ENCODE peak calls at places on chromosomes 5 and 9, in seven cellular contexts. O is colonic mucosa, J is coronary artery, V is thyroid gland, U is fibroblast of mammary gland, D is heart right ventricle, Q is fibroblast of pulmonary artery. S is an unnamed sample.

GRCh38 chr9:7094052-7094451 is 336.3 kb downstream of the KDM4C start:
- DNase-seq in O (no peak), J (no peak), V (no peak), U (peak; percentile 31), D (no peak), Q (peak; percentile 35), S (no peak)

GRCh38 chr5:38803246-38803645 is 42.6 kb upstream of the OSMR start:
- DNase-seq in O (no peak), J (no peak), V (no peak), U (no peak), D (no peak), Q (no peak), S (no peak)

GRCh38 chr5:36740259-36740898 is 134.0 kb downstream of the SLC1A3 start:
- DNase-seq in O (no peak), J (no peak), V (no peak), U (no peak), D (no peak), Q (peak; percentile 90), S (no peak)

GRCh38 chr9:128114326-128115186 is 13.0 kb downstream of the PTGES2 start:
- DNase-seq in O (no peak), J (no peak), V (peak; percentile 1), U (no peak), D (no peak), Q (no peak), S (no peak)

GRCh38 chr5:107570805-107571531 is 99.8 kb downstream of the EFNA5 start:
- DNase-seq in O (peak; percentile 61), J (no peak), V (no peak), U (no peak), D (no peak), Q (peak; percentile 30), S (no peak)

GRCh38 chr9:5269249-5269715 is 35.2 kb downstream of the RLN2 start:
- DNase-seq in O (no peak), J (no peak), V (no peak), U (no peak), D (no peak), Q (peak; percentile 83), S (peak; percentile 59)

GRCh38 chr5:39197556-39197955 is 21.8 kb downstream of the FYB1 start:
- DNase-seq in O (no peak), J (no peak), V (no peak), U (no peak), D (no peak), Q (no peak), S (no peak)

GRCh38 chr9:105026451-105026850 is 98.5 kb upstream of the ABCA1 start:
- DNase-seq in O (no peak), J (no peak), V (no peak), U (peak; percentile 41), D (no peak), Q (peak; percentile 53), S (peak; percentile 23)

GRCh38 chr9:30507166-30507565 is 1877.3 kb upstream of the ACO1 start:
- DNase-seq in O (no peak), J (no peak), V (no peak), U (no peak), D (no peak), Q (no peak), S (no peak)

GRCh38 chr5:75550597-75550996 is 38.9 kb downstream of the POLK start:
- DNase-seq in O (no peak), J (no peak), V (no peak), U (no peak), D (no peak), Q (no peak), S (no peak)

GRCh38 chr9:32644698-32645097 is 9.2 kb upstream of the TAF1L start:
- DNase-seq in O (no peak), J (no peak), V (peak; percentile 5), U (peak; percentile 88), D (no peak), Q (peak; percentile 98), S (peak; percentile 96)

GRCh38 chr5:54673523-54674225 is 156.1 kb downstream of the SNX18 start:
- DNase-seq in O (peak; percentile 29), J (no peak), V (no peak), U (no peak), D (peak; percentile 41), Q (peak; percentile 81), S (no peak)

GRCh38 chr5:56006600-56006999 is 11.8 kb upstream of the IL6ST start:
- DNase-seq in O (no peak), J (no peak), V (no peak), U (no peak), D (no peak), Q (no peak), S (no peak)

GRCh38 chr5:16619136-16619535 is 2.3 kb upstream of the RETREG1 start:
- DNase-seq in O (no peak), J (no peak), V (no peak), U (no peak), D (no peak), Q (no peak), S (peak; percentile 29)

GRCh38 chr9:35604578-35605335 is at the start of gene TESK1:
- DNase-seq in O (peak; percentile 83), J (peak; percentile 86), V (peak; percentile 86), U (peak; percentile 36), D (peak; percentile 66), Q (peak; percentile 52), S (no peak)

GRCh38 chr9:35606138-35606504 is 1.1 kb downstream of the TESK1 start:
- DNase-seq in O (no peak), J (peak; percentile 72), V (no peak), U (no peak), D (no peak), Q (no peak), S (no peak)

GRCh38 chr9:35605336-35606137 is 475 bp downstream of the TESK1 start:
- DNase-seq in O (peak; percentile 45), J (peak; percentile 84), V (peak; percentile 32), U (no peak), D (no peak), Q (peak; percentile 8), S (no peak)

GRCh38 chr9:35608221-35608620 is 3.2 kb downstream of the TESK1 start:
- DNase-seq in O (no peak), J (peak; percentile 53), V (no peak), U (no peak), D (no peak), Q (no peak), S (no peak)

GRCh38 chr9:35606726-35607125 is 1.7 kb downstream of the TESK1 start:
- DNase-seq in O (no peak), J (peak; percentile 55), V (no peak), U (no peak), D (no peak), Q (no peak), S (no peak)
- H3K4me3 ChIP-seq in O (no peak overlapping the region), J (peak overlapping the region; percentile 91), V (no peak overlapping the region), U (no peak overlapping the region), D (no peak overlapping the region), Q (no peak overlapping the region), S (no peak overlapping the region)

DNA sequence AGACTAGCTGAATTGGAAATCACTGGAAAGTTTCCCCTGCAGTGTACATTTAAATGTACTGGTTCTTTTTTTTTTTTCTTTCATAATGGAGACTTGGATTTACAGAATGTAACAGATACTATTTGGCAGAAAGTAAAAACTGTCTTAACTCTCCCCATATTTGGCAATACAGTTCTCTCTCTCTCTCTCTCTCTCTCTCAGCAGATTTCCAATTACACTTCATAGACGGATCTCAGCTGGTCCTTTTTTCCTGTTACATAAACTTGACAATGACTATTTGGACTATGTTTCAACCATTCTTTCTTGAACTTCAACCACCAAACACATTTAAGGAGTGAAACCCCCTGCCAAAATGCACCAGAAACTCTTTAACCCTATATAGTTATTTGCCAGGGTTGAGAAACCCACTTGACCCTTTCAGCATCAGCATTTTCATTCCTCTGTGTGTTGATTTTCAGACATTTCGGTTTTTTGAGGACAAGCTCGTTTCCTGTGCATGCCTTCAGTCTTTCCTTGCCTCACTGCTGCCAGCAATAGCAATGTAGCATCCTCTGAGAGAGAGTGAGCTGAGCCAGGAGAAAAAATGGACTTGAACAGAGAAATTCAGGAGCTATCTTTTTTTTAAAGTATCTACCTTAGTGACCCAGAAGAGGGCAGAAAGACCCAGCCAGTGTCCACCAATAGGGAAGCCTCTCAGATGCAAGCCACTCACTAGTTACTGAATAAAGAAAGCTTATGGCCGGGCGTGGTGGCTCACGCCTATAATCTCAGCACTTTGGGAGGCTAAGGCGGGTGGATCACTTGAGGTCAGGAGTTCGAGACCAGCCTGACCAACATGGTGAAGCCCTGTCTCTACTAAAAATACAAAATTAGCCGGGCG is 26.0 kb upstream of the GNA14 start:
- DNase-seq in O (peak; percentile 28), J (no peak), V (no peak), U (peak; percentile 17), D (no peak), Q (peak; percentile 82), S (no peak)
- TF ChIP-seq CTCF in O (no peak), J (no peak), V (no peak), U (no peak), D (no peak), Q (no peak), S (no peak)

GRCh38 chr9:93207860-93208734 is 24.2 kb downstream of the WNK2 start:
- DNase-seq in O (no peak), J (no peak), V (no peak), U (no peak), D (no peak), Q (no peak), S (no peak)
- H3K4me3 ChIP-seq in O (no peak overlapping the region), J (peak overlapping the region; percentile 42), V (no peak overlapping the region), U (no peak overlapping the region), D (no peak overlapping the region), Q (no peak overlapping the region), S (no peak overlapping the region)

GRCh38 chr9:83538172-83538889 is at the start of gene FRMD3:
- DNase-seq in O (peak; percentile 72), J (peak; percentile 89), V (peak; percentile 94), U (peak; percentile 49), D (peak; percentile 88), Q (peak; percentile 59), S (no peak)
- TF ChIP-seq CTCF in O (peak; percentile 61), J (peak; percentile 64), V (peak; percentile 87), U (peak; percentile 52), D (peak; percentile 90), Q (peak; percentile 63), S (peak; percentile 75)

GRCh38 chr5:103114440-103114839 is 5.5 kb downstream of the GIN1 start:
- DNase-seq in O (no peak), J (no peak), V (no peak), U (no peak), D (no peak), Q (no peak), S (no peak)
- H3K4me3 ChIP-seq in O (no peak overlapping the region), J (no peak overlapping the region), V (no peak overlapping the region), U (no peak overlapping the region), D (no peak overlapping the region), Q (no peak overlapping the region), S (no peak overlapping the region)

GRCh38 chr9:97658707-97659106 is 25.1 kb downstream of the NCBP1 start:
- DNase-seq in O (no peak), J (no peak), V (no peak), U (no peak), D (no peak), Q (no peak), S (no peak)
- TF ChIP-seq CTCF in O (no peak), J (no peak), V (no peak), U (no peak), D (no peak), Q (no peak), S (no peak)

GRCh38 chr5:140977003-140977402 is 10.7 kb downstream of the PCDHAC2 start:
- DNase-seq in O (no peak), J (no peak), V (no peak), U (peak; percentile 72), D (no peak), Q (peak; percentile 21), S (no peak)
- H3K4me3 ChIP-seq in O (no peak overlapping the region), J (no peak overlapping the region), V (no peak overlapping the region), U (no peak overlapping the region), D (no peak overlapping the region), Q (no peak overlapping the region), S (no peak overlapping the region)

S was measured in epithelial cell of proximal tubule.